ENCODE peak calls at places on chromosomes 2 and 18, in eight cellular contexts. B is Panc1; D is NCI-H510A; F is left cardiac atrium; T is activated effector memory CD4-positive, alpha-beta T cell treated with anti-CD3 and anti-CD28 coated beads, Interleukin-2, amount 50 U/mL, for 16 hours; I is activated naive CD4-positive, alpha-beta T cell; G is activated CD8-positive, alpha-beta memory T cell treated with anti-CD3 and anti-CD28 coated beads, Interleukin-2, amount 50 U/mL, for 4 hours; H is stimulated activated effector memory CD8-positive, alpha-beta T cell treated with anti-CD3 and anti-CD28 coated beads, Interleukin-12 subunit alpha, Interleukin-12 subunit beta, amount 100 ng/mL, for 72 hours. C is an unnamed sample.

GRCh38 chr2:96984300-96984699 is 2.1 kb downstream of the FAM178B start:
- DNase-seq in B (no peak), D (no peak), F (no peak), T (no peak), I (no peak), G (no peak), H (no peak), C (no peak)

GRCh38 chr18:29882620-29883019 is 1159.9 kb downstream of the DSC3 start:
- DNase-seq in B (no peak), D (no peak), F (no peak), T (no peak), I (no peak), G (no peak), H (no peak), C (no peak)

GRCh38 chr2:179702912-179703311 is 158.5 kb downstream of the ZNF385B start:
- DNase-seq in B (no peak), D (no peak), F (no peak), T (no peak), I (no peak), G (no peak), H (no peak), C (no peak)

GRCh38 chr2:20145497-20146193 is 79.3 kb downstream of the SDC1 start:
- DNase-seq in B (no peak), D (no peak), F (no peak), T (no peak), I (no peak), G (no peak), H (no peak), C (no peak)

GRCh38 chr2:219905640-219906039 is 278.2 kb downstream of the SLC4A3 start:
- DNase-seq in B (no peak), D (no peak), F (no peak), T (no peak), I (no peak), G (no peak), H (no peak), C (no peak)

GRCh38 chr2:60303685-60304084 is 249.8 kb downstream of the BCL11A start:
- DNase-seq in B (no peak), D (no peak), F (no peak), T (no peak), I (no peak), G (no peak), H (no peak), C (no peak)

GRCh38 chr2:232261776-232262175 is 116.8 kb upstream of the ALPP start:
- DNase-seq in B (no peak), D (no peak), F (no peak), T (no peak), I (no peak), G (no peak), H (no peak), C (no peak)

GRCh38 chr2:9392895-9393757 is 30.2 kb downstream of the ITGB1BP1 start:
- DNase-seq in B (no peak), D (no peak), F (no peak), T (no peak), I (no peak), G (no peak), H (no peak), C (no peak)

GRCh38 chr2:76450024-76450475 is 739.3 kb upstream of the GCFC2 start:
- DNase-seq in B (no peak), D (no peak), F (no peak), T (no peak), I (no peak), G (no peak), H (no peak), C (no peak)

GRCh38 chr2:168639501-168639900 is 162.9 kb upstream of the NOSTRIN start:
- DNase-seq in B (no peak), D (no peak), F (peak; percentile 64), T (no peak), I (no peak), G (no peak), H (no peak), C (no peak)

GRCh38 chr2:117071556-117072102 is 742.9 kb upstream of the DDX18 start:
- DNase-seq in B (no peak), D (no peak), F (no peak), T (no peak), I (no peak), G (no peak), H (no peak), C (peak; percentile 83)

GRCh38 chr2:26982102-26982742 is 11.8 kb downstream of the MAPRE3 start:
- DNase-seq in B (no peak), D (peak; percentile 18), F (peak; percentile 74), T (no peak), I (no peak), G (no peak), H (no peak), C (no peak)

C was measured in osteocyte.